ENCODE peak calls at places on chromosomes 7 and 10, in nine cellular contexts. One of them, this sample, is unnamed.

GRCh38 chr10:62817763-62818425 is 1.7 kb upstream of the EGR2 start:
- DNase-seq in astrocyte of the cerebellum: no peak
- DNase-seq in bronchial epithelial cell: peak
- DNase-seq in neural progenitor cell: peak
- DNase-seq in AG10803: peak
- DNase-seq in left lung: peak
- DNase-seq in astrocyte of the spinal cord: peak
- DNase-seq in SK-N-SH: peak
- DNase-seq in nephron progenitor cell: peak
- DNase-seq in this sample: peak

GRCh38 chr10:72087392-72087968 is 871 bp downstream of the SPOCK2 start:
- DNase-seq in nephron progenitor cell: peak
- DNase-seq in bronchial epithelial cell: no peak
- DNase-seq in neural progenitor cell: peak
- DNase-seq in astrocyte of the spinal cord: no peak
- DNase-seq in astrocyte of the cerebellum: no peak
- DNase-seq in SK-N-SH: peak
- DNase-seq in left lung: no peak
- DNase-seq in AG10803: no peak
- DNase-seq in this sample: peak

GRCh38 chr7:159153511-159153910 is 8.8 kb upstream of the VIPR2 start:
- DNase-seq in bronchial epithelial cell: no peak
- DNase-seq in nephron progenitor cell: no peak
- DNase-seq in SK-N-SH: no peak
- DNase-seq in AG10803: no peak
- DNase-seq in astrocyte of the cerebellum: no peak
- DNase-seq in left lung: no peak
- DNase-seq in neural progenitor cell: no peak
- DNase-seq in astrocyte of the spinal cord: no peak
- DNase-seq in this sample: no peak

GRCh38 chr7:41003031-41003925 is 699.6 kb downstream of the INHBA start:
- DNase-seq in SK-N-SH: peak
- DNase-seq in neural progenitor cell: peak
- DNase-seq in nephron progenitor cell: peak
- DNase-seq in AG10803: peak
- DNase-seq in bronchial epithelial cell: peak
- DNase-seq in left lung: no peak
- DNase-seq in astrocyte of the spinal cord: peak
- DNase-seq in astrocyte of the cerebellum: no peak
- DNase-seq in this sample: no peak

GRCh38 chr10:76036962-76037361 is 605.5 kb downstream of the LRMDA start:
- DNase-seq in neural progenitor cell: no peak
- DNase-seq in SK-N-SH: no peak
- DNase-seq in nephron progenitor cell: no peak
- DNase-seq in AG10803: no peak
- DNase-seq in left lung: no peak
- DNase-seq in astrocyte of the spinal cord: no peak
- DNase-seq in astrocyte of the cerebellum: no peak
- DNase-seq in bronchial epithelial cell: peak
- DNase-seq in this sample: no peak

GRCh38 chr7:157613575-157614322 is 276.9 kb downstream of the DNAJB6 start:
- DNase-seq in astrocyte of the cerebellum: no peak
- DNase-seq in left lung: no peak
- DNase-seq in astrocyte of the spinal cord: no peak
- DNase-seq in SK-N-SH: no peak
- DNase-seq in AG10803: no peak
- DNase-seq in bronchial epithelial cell: no peak
- DNase-seq in neural progenitor cell: no peak
- DNase-seq in nephron progenitor cell: no peak
- DNase-seq in this sample: no peak

GRCh38 chr10:132904814-132905649 is 37.3 kb downstream of the CFAP46 start:
- DNase-seq in SK-N-SH: no peak
- DNase-seq in neural progenitor cell: no peak
- DNase-seq in left lung: no peak
- DNase-seq in bronchial epithelial cell: no peak
- DNase-seq in AG10803: no peak
- DNase-seq in astrocyte of the cerebellum: no peak
- DNase-seq in nephron progenitor cell: no peak
- DNase-seq in astrocyte of the spinal cord: no peak
- DNase-seq in this sample: no peak

GRCh38 chr10:77637474-77637985 is at the start of gene KCNMA1:
- DNase-seq in left lung: no peak
- DNase-seq in neural progenitor cell: peak
- DNase-seq in SK-N-SH: peak
- DNase-seq in astrocyte of the cerebellum: no peak
- DNase-seq in bronchial epithelial cell: no peak
- DNase-seq in nephron progenitor cell: peak
- DNase-seq in AG10803: peak
- DNase-seq in astrocyte of the spinal cord: peak
- DNase-seq in this sample: no peak

GRCh38 chr10:5573968-5574641 is 49.3 kb downstream of the CALML3 start:
- DNase-seq in AG10803: no peak
- DNase-seq in left lung: no peak
- DNase-seq in nephron progenitor cell: peak
- DNase-seq in astrocyte of the cerebellum: no peak
- DNase-seq in SK-N-SH: peak
- DNase-seq in bronchial epithelial cell: no peak
- DNase-seq in astrocyte of the spinal cord: no peak
- DNase-seq in neural progenitor cell: no peak
- DNase-seq in this sample: no peak

GRCh38 chr7:142482899-142483658 is 225.2 kb upstream of the PRSS58 start:
- DNase-seq in astrocyte of the spinal cord: peak
- DNase-seq in nephron progenitor cell: peak
- DNase-seq in AG10803: peak
- DNase-seq in bronchial epithelial cell: peak
- DNase-seq in left lung: no peak
- DNase-seq in SK-N-SH: peak
- DNase-seq in neural progenitor cell: peak
- DNase-seq in astrocyte of the cerebellum: no peak
- DNase-seq in this sample: no peak

GRCh38 chr7:142481548-142481947 is 223.7 kb upstream of the PRSS58 start:
- DNase-seq in astrocyte of the cerebellum: no peak
- DNase-seq in neural progenitor cell: peak
- DNase-seq in astrocyte of the spinal cord: peak
- DNase-seq in AG10803: peak
- DNase-seq in SK-N-SH: no peak
- DNase-seq in bronchial epithelial cell: no peak
- DNase-seq in left lung: no peak
- DNase-seq in nephron progenitor cell: no peak
- DNase-seq in this sample: no peak

GRCh38 chr7:142487124-142487523 is 229.3 kb upstream of the PRSS58 start:
- DNase-seq in AG10803: no peak
- DNase-seq in astrocyte of the cerebellum: no peak
- DNase-seq in neural progenitor cell: no peak
- DNase-seq in bronchial epithelial cell: no peak
- DNase-seq in left lung: no peak
- DNase-seq in SK-N-SH: no peak
- DNase-seq in nephron progenitor cell: no peak
- DNase-seq in astrocyte of the spinal cord: no peak
- DNase-seq in this sample: no peak

GRCh38 chr7:142485617-142486226 is 227.9 kb upstream of the PRSS58 start:
- DNase-seq in left lung: no peak
- DNase-seq in nephron progenitor cell: peak
- DNase-seq in astrocyte of the spinal cord: no peak
- DNase-seq in neural progenitor cell: peak
- DNase-seq in SK-N-SH: peak
- DNase-seq in astrocyte of the cerebellum: no peak
- DNase-seq in bronchial epithelial cell: no peak
- DNase-seq in AG10803: no peak
- DNase-seq in this sample: no peak

GRCh38 chr7:142483659-142484317 is 225.9 kb upstream of the PRSS58 start:
- DNase-seq in bronchial epithelial cell: no peak
- DNase-seq in SK-N-SH: no peak
- DNase-seq in nephron progenitor cell: no peak
- DNase-seq in left lung: no peak
- DNase-seq in neural progenitor cell: no peak
- DNase-seq in AG10803: no peak
- DNase-seq in astrocyte of the spinal cord: no peak
- DNase-seq in astrocyte of the cerebellum: no peak
- DNase-seq in this sample: no peak
- TF ChIP-seq CTCF in bronchial epithelial cell: no peak
- TF ChIP-seq CTCF in SK-N-SH: no peak
- TF ChIP-seq CTCF in nephron progenitor cell: no peak
- TF ChIP-seq CTCF in left lung: peak
- TF ChIP-seq CTCF in neural progenitor cell: peak
- TF ChIP-seq CTCF in AG10803: no peak
- TF ChIP-seq CTCF in astrocyte of the spinal cord: no peak
- TF ChIP-seq CTCF in astrocyte of the cerebellum: no peak
- TF ChIP-seq CTCF in this sample: no peak

GRCh38 chr10:43846187-43846680 is 197.6 kb upstream of the ZNF32 start:
- DNase-seq in SK-N-SH: no peak
- DNase-seq in AG10803: peak
- DNase-seq in astrocyte of the spinal cord: peak
- DNase-seq in astrocyte of the cerebellum: no peak
- DNase-seq in bronchial epithelial cell: no peak
- DNase-seq in nephron progenitor cell: no peak
- DNase-seq in left lung: no peak
- DNase-seq in neural progenitor cell: no peak
- DNase-seq in this sample: no peak
- TF ChIP-seq CTCF in SK-N-SH: no peak
- TF ChIP-seq CTCF in AG10803: peak
- TF ChIP-seq CTCF in astrocyte of the spinal cord: no peak
- TF ChIP-seq CTCF in astrocyte of the cerebellum: no peak
- TF ChIP-seq CTCF in bronchial epithelial cell: no peak
- TF ChIP-seq CTCF in nephron progenitor cell: no peak
- TF ChIP-seq CTCF in left lung: no peak
- TF ChIP-seq CTCF in neural progenitor cell: no peak
- TF ChIP-seq CTCF in this sample: no peak

GRCh38 chr7:2558620-2559282 is at the start of gene IQCE:
- DNase-seq in astrocyte of the cerebellum: peak
- DNase-seq in astrocyte of the spinal cord: peak
- DNase-seq in bronchial epithelial cell: peak
- DNase-seq in nephron progenitor cell: peak
- DNase-seq in left lung: peak
- DNase-seq in SK-N-SH: peak
- DNase-seq in AG10803: peak
- DNase-seq in neural progenitor cell: peak
- DNase-seq in this sample: peak

GRCh38 chr7:2554654-2555053 is 670 bp downstream of the BRAT1 start:
- DNase-seq in nephron progenitor cell: no peak
- DNase-seq in astrocyte of the cerebellum: no peak
- DNase-seq in astrocyte of the spinal cord: no peak
- DNase-seq in SK-N-SH: peak
- DNase-seq in left lung: no peak
- DNase-seq in bronchial epithelial cell: no peak
- DNase-seq in neural progenitor cell: peak
- DNase-seq in AG10803: no peak
- DNase-seq in this sample: no peak

GRCh38 chr7:2564970-2565546 is 6.3 kb downstream of the IQCE start:
- DNase-seq in astrocyte of the cerebellum: no peak
- DNase-seq in AG10803: no peak
- DNase-seq in astrocyte of the spinal cord: no peak
- DNase-seq in left lung: no peak
- DNase-seq in neural progenitor cell: no peak
- DNase-seq in nephron progenitor cell: no peak
- DNase-seq in SK-N-SH: no peak
- DNase-seq in bronchial epithelial cell: no peak
- DNase-seq in this sample: no peak

GRCh38 chr7:2555121-2556052 is at the start of gene BRAT1:
- DNase-seq in astrocyte of the spinal cord: peak
- DNase-seq in left lung: peak
- DNase-seq in neural progenitor cell: peak
- DNase-seq in nephron progenitor cell: peak
- DNase-seq in astrocyte of the cerebellum: peak
- DNase-seq in bronchial epithelial cell: peak
- DNase-seq in SK-N-SH: peak
- DNase-seq in AG10803: peak
- DNase-seq in this sample: peak

DNA sequence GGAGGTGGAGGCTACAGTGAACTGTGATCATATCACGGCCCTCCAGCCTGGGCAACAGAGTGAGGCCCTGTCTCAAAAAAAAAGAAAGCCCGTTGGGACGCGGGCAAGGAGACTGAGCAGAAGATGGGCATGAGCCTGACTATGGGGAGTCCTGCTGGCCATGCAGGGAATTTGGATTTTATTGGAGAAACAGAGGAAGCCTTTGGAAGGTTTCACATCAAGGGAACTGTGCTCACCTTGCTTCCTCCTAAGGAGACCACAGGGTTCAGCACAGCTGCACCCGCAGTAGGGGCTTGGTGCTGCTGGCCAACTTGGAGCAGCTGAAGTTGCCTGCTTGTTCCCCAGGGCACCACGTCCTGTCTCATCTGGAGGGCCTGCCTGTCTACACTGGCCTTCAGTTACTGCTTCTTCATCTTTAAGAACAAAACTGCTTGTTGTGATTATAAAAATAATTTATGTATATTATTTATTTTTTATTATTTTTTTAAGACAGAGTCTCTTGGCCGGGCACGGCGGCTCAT is 1.5 kb downstream of the IQCE start:
- DNase-seq in nephron progenitor cell: no peak
- DNase-seq in astrocyte of the cerebellum: no peak
- DNase-seq in neural progenitor cell: no peak
- DNase-seq in SK-N-SH: peak
- DNase-seq in left lung: no peak
- DNase-seq in astrocyte of the spinal cord: no peak
- DNase-seq in bronchial epithelial cell: no peak
- DNase-seq in AG10803: peak
- DNase-seq in this sample: no peak
- TF ChIP-seq CTCF in nephron progenitor cell: no peak
- TF ChIP-seq CTCF in astrocyte of the cerebellum: no peak
- TF ChIP-seq CTCF in neural progenitor cell: no peak
- TF ChIP-seq CTCF in SK-N-SH: peak
- TF ChIP-seq CTCF in left lung: no peak
- TF ChIP-seq CTCF in astrocyte of the spinal cord: no peak
- TF ChIP-seq CTCF in bronchial epithelial cell: no peak
- TF ChIP-seq CTCF in AG10803: peak
- TF ChIP-seq CTCF in this sample: no peak

DNA sequence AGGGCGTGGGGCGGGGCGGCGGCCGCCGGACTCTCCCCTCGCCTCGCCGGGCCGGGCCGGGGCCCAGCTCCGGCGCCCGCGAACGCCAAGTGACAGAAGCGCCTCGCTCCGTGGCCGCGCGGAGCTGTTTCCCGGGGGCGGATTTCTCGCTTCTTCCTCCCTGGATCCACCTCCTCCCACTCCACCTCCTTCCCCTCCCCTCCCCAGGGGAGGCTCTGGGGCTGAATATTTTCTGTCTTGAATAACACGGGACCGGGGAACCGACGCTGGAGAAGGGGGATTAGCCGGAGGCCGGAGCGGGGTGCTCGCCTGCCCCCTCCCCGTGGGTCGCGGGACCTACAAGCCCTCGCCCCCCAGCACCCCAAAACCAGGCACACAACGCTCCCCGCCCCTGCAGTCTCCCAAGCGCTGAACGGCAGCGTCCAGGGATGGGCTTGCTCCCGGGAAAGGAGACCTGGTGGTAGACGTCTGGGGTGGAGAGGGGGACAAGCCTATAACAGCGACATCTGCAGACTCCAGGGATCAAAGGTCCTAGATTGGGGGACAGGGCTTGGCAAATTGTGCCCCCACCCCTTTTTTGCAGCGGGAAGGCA is at the start of gene ARHGAP21:
- DNase-seq in bronchial epithelial cell: peak
- DNase-seq in astrocyte of the cerebellum: no peak
- DNase-seq in AG10803: peak
- DNase-seq in neural progenitor cell: peak
- DNase-seq in astrocyte of the spinal cord: peak
- DNase-seq in SK-N-SH: peak
- DNase-seq in nephron progenitor cell: no peak
- DNase-seq in left lung: peak
- DNase-seq in this sample: peak
- TF ChIP-seq CTCF in bronchial epithelial cell: no peak
- TF ChIP-seq CTCF in astrocyte of the cerebellum: no peak
- TF ChIP-seq CTCF in AG10803: peak
- TF ChIP-seq CTCF in neural progenitor cell: no peak
- TF ChIP-seq CTCF in astrocyte of the spinal cord: peak
- TF ChIP-seq CTCF in SK-N-SH: peak
- TF ChIP-seq CTCF in nephron progenitor cell: no peak
- TF ChIP-seq CTCF in left lung: no peak
- TF ChIP-seq CTCF in this sample: no peak